ENCODE peak calls at places on chromosomes 13 and 19, in eight cellular contexts. H is fibroblast of the aortic adventitia, X is pancreas, F is glutamatergic neuron, W is nephron progenitor cell, M is NCI-H2081, N is aorta, L is left ventricle myocardium inferior. C is an unnamed sample.

GRCh38 chr13:75533866-75534265 is 3.8 kb downstream of the COMMD6 start:
- DNase-seq in L (no peak), X (no peak), H (no peak), W (no peak), N (no peak), M (no peak), F (no peak), C (no peak)

GRCh38 chr13:110113284-110113764 is 193.6 kb downstream of the COL4A1 start:
- DNase-seq in F (no peak), H (peak), X (no peak), N (no peak), W (no peak), L (no peak), M (no peak), C (no peak)

GRCh38 chr19:17424743-17425365 is 5.0 kb downstream of the MVB12A start:
- DNase-seq in H (peak), N (peak), W (peak), M (no peak), X (no peak), L (no peak), F (peak), C (peak)

GRCh38 chr13:33072759-33073158 is 56.5 kb downstream of the KL start:
- DNase-seq in L (no peak), N (no peak), X (no peak), M (no peak), H (no peak), W (no peak), F (no peak), C (no peak)

GRCh38 chr13:83538636-83539035 is 343.6 kb downstream of the SLITRK1 start:
- DNase-seq in F (no peak), L (no peak), W (no peak), H (no peak), N (no peak), X (no peak), M (no peak), C (no peak)

GRCh38 chr13:109206616-109207015 is 577.2 kb downstream of the MYO16 start:
- DNase-seq in H (no peak), L (no peak), F (no peak), N (no peak), X (no peak), W (no peak), M (no peak), C (no peak)

GRCh38 chr13:84973661-84974060 is 825.6 kb downstream of the SLITRK6 start:
- DNase-seq in M (no peak), L (no peak), N (no peak), H (no peak), X (no peak), F (no peak), W (no peak), C (no peak)

GRCh38 chr19:8900421-8900820 is 68.2 kb downstream of the MBD3L1 start:
- DNase-seq in N (no peak), F (no peak), H (no peak), M (no peak), X (no peak), W (no peak), L (no peak), C (no peak)

GRCh38 chr19:5059191-5059579 is 90.3 kb downstream of the KDM4B start:
- DNase-seq in F (no peak), M (no peak), L (no peak), W (no peak), H (no peak), X (peak), N (no peak), C (peak)

GRCh38 chr19:33390120-33390907 is 16.8 kb downstream of the CEBPG start:
- DNase-seq in H (peak), X (peak), W (no peak), M (no peak), L (peak), N (peak), F (no peak), C (no peak)

GRCh38 chr19:52725528-52725961 is 9.3 kb downstream of the ZNF611 start:
- DNase-seq in M (no peak), H (no peak), N (no peak), F (no peak), L (no peak), X (no peak), W (no peak), C (no peak)

GRCh38 chr13:76992548-76993001 is 694 bp downstream of the CLN5 start:
- DNase-seq in F (peak), X (no peak), L (no peak), M (no peak), H (peak), N (no peak), W (peak), C (no peak)

C was measured in NCI-H2227 treated with DMSO at 0.1 percent for 48 hours.